ENCODE peak calls at places on chromosomes 5 and 9, in six cellular contexts. One of them, this sample, is unnamed.

GRCh38 chr5:177520271-177520670 is 3.5 kb upstream of the DDX41 start:
- DNase-seq in effector memory CD4-positive, alpha-beta T cell: no peak
- DNase-seq in stomach: no peak
- DNase-seq in psoas muscle: peak; percentile 25
- DNase-seq in heart right ventricle: no peak
- DNase-seq in fibroblast of lung: no peak
- DNase-seq in this sample: no peak

GRCh38 chr5:80369521-80369920 is 38.3 kb upstream of the ZFYVE16 start:
- DNase-seq in stomach: no peak
- DNase-seq in psoas muscle: no peak
- DNase-seq in heart right ventricle: no peak
- DNase-seq in fibroblast of lung: peak; percentile 1
- DNase-seq in effector memory CD4-positive, alpha-beta T cell: no peak
- DNase-seq in this sample: no peak

GRCh38 chr5:56508249-56508648 is 275.1 kb upstream of the ANKRD55 start:
- DNase-seq in psoas muscle: no peak
- DNase-seq in effector memory CD4-positive, alpha-beta T cell: no peak
- DNase-seq in stomach: no peak
- DNase-seq in heart right ventricle: no peak
- DNase-seq in fibroblast of lung: no peak
- DNase-seq in this sample: no peak

GRCh38 chr5:38151878-38152277 is 106.5 kb upstream of the EGFLAM start:
- DNase-seq in psoas muscle: no peak
- DNase-seq in heart right ventricle: no peak
- DNase-seq in effector memory CD4-positive, alpha-beta T cell: no peak
- DNase-seq in stomach: no peak
- DNase-seq in fibroblast of lung: no peak
- DNase-seq in this sample: no peak

GRCh38 chr5:132763369-132764036 is 13.5 kb downstream of the SEPTIN8 start:
- DNase-seq in stomach: no peak
- DNase-seq in effector memory CD4-positive, alpha-beta T cell: no peak
- DNase-seq in fibroblast of lung: no peak
- DNase-seq in psoas muscle: no peak
- DNase-seq in heart right ventricle: no peak
- DNase-seq in this sample: no peak

GRCh38 chr9:122816163-122816867 is 12.1 kb downstream of the PDCL start:
- DNase-seq in fibroblast of lung: no peak
- DNase-seq in effector memory CD4-positive, alpha-beta T cell: peak; percentile 17
- DNase-seq in stomach: no peak
- DNase-seq in heart right ventricle: peak; percentile 66
- DNase-seq in psoas muscle: peak; percentile 59
- DNase-seq in this sample: peak; percentile 35

GRCh38 chr5:93677344-93678021 is 63.9 kb downstream of the POU5F2 start:
- DNase-seq in fibroblast of lung: peak; percentile 96
- DNase-seq in stomach: peak; percentile 70
- DNase-seq in heart right ventricle: peak; percentile 8
- DNase-seq in effector memory CD4-positive, alpha-beta T cell: no peak
- DNase-seq in psoas muscle: peak; percentile 64
- DNase-seq in this sample: no peak

GRCh38 chr9:100472725-100473261 is at the start of gene TMEFF1:
- DNase-seq in heart right ventricle: no peak
- DNase-seq in stomach: peak; percentile 30
- DNase-seq in fibroblast of lung: peak; percentile 41
- DNase-seq in effector memory CD4-positive, alpha-beta T cell: peak; percentile 2
- DNase-seq in psoas muscle: peak; percentile 67
- DNase-seq in this sample: peak; percentile 7

GRCh38 chr9:108057421-108058136 is 568.0 kb upstream of the KLF4 start:
- DNase-seq in stomach: no peak
- DNase-seq in effector memory CD4-positive, alpha-beta T cell: no peak
- DNase-seq in psoas muscle: no peak
- DNase-seq in fibroblast of lung: peak; percentile 98
- DNase-seq in heart right ventricle: no peak
- DNase-seq in this sample: no peak

GRCh38 chr9:30504502-30504905 is 1879.9 kb upstream of the ACO1 start:
- DNase-seq in effector memory CD4-positive, alpha-beta T cell: no peak
- DNase-seq in psoas muscle: no peak
- DNase-seq in stomach: no peak
- DNase-seq in heart right ventricle: no peak
- DNase-seq in fibroblast of lung: peak; percentile 12
- DNase-seq in this sample: no peak

GRCh38 chr5:25027016-25027415 is 382.2 kb upstream of the CDH10 start:
- DNase-seq in fibroblast of lung: no peak
- DNase-seq in heart right ventricle: no peak
- DNase-seq in effector memory CD4-positive, alpha-beta T cell: no peak
- DNase-seq in stomach: no peak
- DNase-seq in psoas muscle: no peak
- DNase-seq in this sample: no peak

DNA sequence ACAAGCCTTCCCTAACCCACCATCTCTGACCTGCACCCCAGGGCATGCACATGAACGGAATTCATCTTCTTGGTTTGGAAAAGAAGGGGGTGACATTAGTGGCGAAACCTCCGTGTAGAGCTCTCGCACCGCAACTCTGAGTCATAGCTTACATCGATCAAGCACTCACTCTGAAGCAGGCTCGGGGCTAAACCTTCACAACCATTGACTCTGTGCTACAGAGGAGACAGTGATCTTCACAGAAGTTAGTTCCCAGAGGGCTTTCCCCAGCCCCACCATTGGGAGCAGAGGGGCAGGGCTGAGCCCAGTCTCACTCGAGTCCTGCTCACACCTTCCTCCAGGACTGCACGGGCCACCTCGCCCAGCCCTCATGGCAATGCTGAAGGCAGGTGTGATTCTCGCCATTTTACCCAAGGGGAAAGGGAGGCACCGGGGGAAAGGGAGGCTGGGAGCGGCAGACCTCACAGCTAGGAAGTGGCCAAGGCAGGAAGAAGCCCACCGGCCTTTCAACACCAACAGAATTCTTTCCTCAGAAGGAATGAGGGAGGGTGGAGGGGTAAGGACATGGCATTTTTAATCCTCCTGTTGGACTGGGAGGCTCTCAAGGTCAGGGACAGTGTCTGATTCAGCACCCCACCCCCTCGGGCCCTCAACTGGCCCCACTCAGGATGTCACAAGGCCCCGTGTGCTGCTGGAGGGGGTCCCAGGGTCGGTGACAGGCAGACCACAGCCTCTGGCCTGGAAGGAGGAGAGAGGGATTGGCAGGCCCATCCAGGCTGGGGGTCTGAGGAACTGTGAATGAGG is 25.9 kb upstream of the IL17B start:
- DNase-seq in heart right ventricle: no peak
- DNase-seq in effector memory CD4-positive, alpha-beta T cell: no peak
- DNase-seq in fibroblast of lung: peak; percentile 88
- DNase-seq in stomach: no peak
- DNase-seq in psoas muscle: no peak
- DNase-seq in this sample: no peak
- H3K4me3 ChIP-seq in heart right ventricle: no peak overlapping the region
- H3K4me3 ChIP-seq in effector memory CD4-positive, alpha-beta T cell: no peak overlapping the region
- H3K4me3 ChIP-seq in fibroblast of lung: no peak overlapping the region
- H3K4me3 ChIP-seq in stomach: peak overlapping the region; percentile 4
- H3K4me3 ChIP-seq in psoas muscle: peak overlapping the region; percentile 14
- H3K4me3 ChIP-seq in this sample: no peak overlapping the region

GRCh38 chr9:36992501-36993316 is 41.4 kb downstream of the PAX5 start:
- DNase-seq in stomach: no peak
- DNase-seq in psoas muscle: no peak
- DNase-seq in effector memory CD4-positive, alpha-beta T cell: no peak
- DNase-seq in fibroblast of lung: no peak
- DNase-seq in heart right ventricle: no peak
- DNase-seq in this sample: no peak
- H3K4me1 ChIP-seq in stomach: peaks cover 5% of the 10 kb centered on the region
- H3K4me1 ChIP-seq in psoas muscle: no peaks in the 10 kb centered on the region
- H3K4me1 ChIP-seq in effector memory CD4-positive, alpha-beta T cell: no peaks in the 10 kb centered on the region
- H3K4me1 ChIP-seq in fibroblast of lung: peaks cover 3% of the 10 kb centered on the region
- H3K4me1 ChIP-seq in heart right ventricle: peaks cover 6% of the 10 kb centered on the region
- H3K4me1 ChIP-seq in this sample: no peaks in the 10 kb centered on the region

DNA sequence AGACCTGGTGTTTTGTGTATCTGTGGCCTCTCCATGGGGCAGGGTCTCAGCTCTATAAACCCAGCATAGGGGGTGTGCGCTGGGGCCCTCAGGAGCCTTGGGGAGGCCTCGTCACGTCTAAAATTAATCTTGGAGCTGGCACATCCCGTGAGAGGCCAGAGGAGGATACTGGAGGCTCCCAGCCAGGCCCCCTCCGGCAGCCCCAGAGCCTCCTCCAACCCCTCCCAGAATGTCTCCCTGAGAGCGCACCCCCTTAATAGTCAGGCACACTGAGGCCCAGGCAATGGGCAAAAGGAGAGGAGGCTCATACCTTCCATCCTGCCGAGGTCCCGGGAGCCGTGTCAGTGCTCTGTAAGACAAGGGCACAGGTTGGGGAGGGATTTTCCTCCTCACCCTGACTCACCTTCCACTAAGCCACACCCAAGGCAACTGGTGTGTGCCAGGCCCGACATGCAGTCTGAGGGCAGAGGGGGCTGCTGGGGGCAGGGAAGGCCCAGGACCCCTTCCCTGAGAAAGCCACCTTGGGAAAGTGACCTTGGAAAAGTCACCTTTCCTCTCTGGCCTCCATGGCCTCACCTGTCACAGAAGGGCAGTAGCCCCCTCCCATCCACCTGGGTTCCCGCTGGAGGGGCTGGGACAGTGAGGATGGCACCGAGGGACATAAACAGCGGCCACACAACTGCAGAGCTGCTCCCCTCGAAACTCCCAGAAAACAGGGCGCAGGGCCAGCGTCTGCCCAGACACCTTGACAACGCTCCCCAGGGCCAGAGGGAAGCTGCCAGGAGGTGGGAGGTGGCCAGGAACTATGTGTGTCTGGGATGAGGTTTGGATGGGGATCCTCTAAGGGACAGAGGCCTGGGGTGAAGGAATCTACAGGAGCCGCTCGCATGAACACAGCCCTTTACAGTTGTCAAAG is 2.9 kb downstream of the AK1 start:
- DNase-seq in effector memory CD4-positive, alpha-beta T cell: no peak
- DNase-seq in psoas muscle: no peak
- DNase-seq in fibroblast of lung: no peak
- DNase-seq in stomach: no peak
- DNase-seq in heart right ventricle: no peak
- DNase-seq in this sample: no peak
- H3K4me3 ChIP-seq in effector memory CD4-positive, alpha-beta T cell: no peak overlapping the region
- H3K4me3 ChIP-seq in psoas muscle: peak overlapping the region; percentile 78
- H3K4me3 ChIP-seq in fibroblast of lung: no peak overlapping the region
- H3K4me3 ChIP-seq in stomach: peak overlapping the region; percentile 15
- H3K4me3 ChIP-seq in heart right ventricle: no peak overlapping the region
- H3K4me3 ChIP-seq in this sample: no peak overlapping the region

DNA sequence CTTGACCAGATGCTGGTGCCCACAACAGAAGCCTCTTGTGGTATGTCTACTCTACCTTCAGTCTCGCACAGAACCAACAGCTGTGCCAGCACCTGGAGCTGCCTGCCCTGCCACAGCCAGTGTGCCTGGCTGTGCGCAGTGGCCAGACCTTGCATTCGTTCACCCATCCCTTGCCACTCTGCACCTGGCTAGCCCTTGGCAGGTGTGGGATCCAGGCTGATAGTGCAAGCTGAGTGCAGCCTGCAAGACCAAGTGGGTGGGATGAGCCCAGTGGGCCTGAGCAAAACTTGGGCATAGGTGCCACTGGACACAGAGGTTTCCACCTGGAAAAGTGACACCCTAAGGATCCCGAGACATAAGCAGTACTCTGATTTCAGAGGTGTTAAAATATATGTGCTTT is 108.2 kb downstream of the ST8SIA4 start:
- DNase-seq in fibroblast of lung: no peak
- DNase-seq in stomach: no peak
- DNase-seq in heart right ventricle: no peak
- DNase-seq in effector memory CD4-positive, alpha-beta T cell: no peak
- DNase-seq in psoas muscle: no peak
- DNase-seq in this sample: no peak
- H3K4me1 ChIP-seq in fibroblast of lung: no peaks in the 10 kb centered on the region
- H3K4me1 ChIP-seq in stomach: no peaks in the 10 kb centered on the region
- H3K4me1 ChIP-seq in heart right ventricle: peaks cover 7% of the 10 kb centered on the region
- H3K4me1 ChIP-seq in effector memory CD4-positive, alpha-beta T cell: no peaks in the 10 kb centered on the region
- H3K4me1 ChIP-seq in psoas muscle: no peaks in the 10 kb centered on the region
- H3K4me1 ChIP-seq in this sample: no peaks in the 10 kb centered on the region

GRCh38 chr9:133113928-133114351 is 7.1 kb downstream of the RALGDS start:
- DNase-seq in psoas muscle: peak; percentile 81
- DNase-seq in heart right ventricle: peak; percentile 49
- DNase-seq in stomach: no peak
- DNase-seq in fibroblast of lung: no peak
- DNase-seq in effector memory CD4-positive, alpha-beta T cell: no peak
- DNase-seq in this sample: no peak
- H3K4me3 ChIP-seq in psoas muscle: peak overlapping the region; percentile 37
- H3K4me3 ChIP-seq in heart right ventricle: no peak overlapping the region
- H3K4me3 ChIP-seq in stomach: no peak overlapping the region
- H3K4me3 ChIP-seq in fibroblast of lung: no peak overlapping the region
- H3K4me3 ChIP-seq in effector memory CD4-positive, alpha-beta T cell: no peak overlapping the region
- H3K4me3 ChIP-seq in this sample: no peak overlapping the region

DNA sequence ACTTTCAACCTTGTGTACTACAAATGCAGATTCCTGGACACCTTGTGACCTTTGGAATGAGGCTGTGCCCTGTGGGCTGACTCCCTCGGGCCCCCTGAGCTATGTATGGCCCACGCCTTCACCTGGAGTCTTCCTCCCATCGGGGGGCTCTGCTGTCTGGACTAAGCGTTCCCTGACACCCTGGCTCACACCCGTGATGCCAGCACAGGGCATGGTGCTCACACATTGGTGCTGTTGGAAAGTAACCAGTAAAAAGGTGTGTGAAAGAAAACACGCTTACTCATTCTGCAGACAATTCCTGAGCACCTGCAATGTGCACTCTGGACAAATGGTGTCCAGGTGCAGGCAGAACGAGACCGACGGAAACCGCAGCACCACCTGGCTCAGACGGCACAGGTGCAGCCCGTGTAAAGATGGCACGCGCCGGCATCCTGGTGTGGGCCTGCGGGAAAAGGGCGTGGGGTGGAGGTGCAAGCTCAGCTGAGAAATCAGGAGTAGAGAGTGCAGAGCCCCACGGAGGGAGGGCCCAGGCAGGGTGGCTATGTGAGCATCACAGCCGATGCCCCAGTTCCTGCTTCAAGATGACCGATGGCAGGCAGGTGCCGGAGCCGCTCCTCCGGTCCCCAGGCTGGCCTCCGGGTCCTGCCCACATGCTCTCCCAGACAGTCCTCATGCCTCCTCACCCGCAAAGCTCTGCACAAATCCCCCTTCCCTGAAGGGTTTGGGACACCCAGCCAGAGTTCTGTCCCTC is 11.0 kb downstream of the LPCAT1 start:
- DNase-seq in psoas muscle: peak; percentile 44
- DNase-seq in heart right ventricle: no peak
- DNase-seq in stomach: peak; percentile 23
- DNase-seq in effector memory CD4-positive, alpha-beta T cell: no peak
- DNase-seq in fibroblast of lung: no peak
- DNase-seq in this sample: no peak
- H3K4me1 ChIP-seq in psoas muscle: no peaks in the 10 kb centered on the region
- H3K4me1 ChIP-seq in heart right ventricle: peaks cover 11% of the 10 kb centered on the region
- H3K4me1 ChIP-seq in stomach: peaks cover 17% of the 10 kb centered on the region
- H3K4me1 ChIP-seq in effector memory CD4-positive, alpha-beta T cell: no peaks in the 10 kb centered on the region
- H3K4me1 ChIP-seq in fibroblast of lung: peaks cover 27% of the 10 kb centered on the region
- H3K4me1 ChIP-seq in this sample: peaks cover 21% of the 10 kb centered on the region

This sample was measured in CD4-positive, alpha-beta memory T cell.